ENCODE peak calls at places on chromosomes 2 and 18, in six cellular contexts. F is tibial nerve, A is cardiac muscle cell, N is body of pancreas, M is psoas muscle, G is upper lobe of left lung. X is an unnamed sample.

GRCh38 chr2:235639387-235639786 is 145.5 kb downstream of the AGAP1 start:
- DNase-seq in M (peak), N (peak), F (peak), G (no peak), A (peak), X (peak)

GRCh38 chr2:190976521-190976920 is 37.5 kb downstream of the STAT1 start:
- DNase-seq in G (no peak), A (no peak), F (no peak), M (no peak), N (no peak), X (no peak)

GRCh38 chr2:15693926-15694588 is 102.4 kb downstream of the DDX1 start:
- DNase-seq in M (no peak), F (no peak), N (no peak), G (peak), A (no peak), X (no peak)

GRCh38 chr18:27540126-27540525 is 355.0 kb upstream of the CHST9 start:
- DNase-seq in N (no peak), F (no peak), G (no peak), M (no peak), A (no peak), X (no peak)

GRCh38 chr2:54636425-54637139 is 86.9 kb upstream of the EML6 start:
- DNase-seq in F (no peak), M (no peak), N (peak), G (no peak), A (peak), X (no peak)

GRCh38 chr2:191023235-191023679 is 9.3 kb upstream of the STAT1 start:
- DNase-seq in N (no peak), A (no peak), M (no peak), F (no peak), G (no peak), X (no peak)

GRCh38 chr18:68608861-68609465 is 105.9 kb downstream of the TMX3 start:
- DNase-seq in G (no peak), A (no peak), N (no peak), M (no peak), F (no peak), X (no peak)

GRCh38 chr2:180291060-180291459 is 284.0 kb upstream of the CWC22 start:
- DNase-seq in M (no peak), N (no peak), A (peak), G (no peak), F (no peak), X (no peak)

GRCh38 chr2:98883780-98884211 is 52.2 kb downstream of the CRACDL start:
- DNase-seq in N (no peak), A (no peak), F (no peak), M (no peak), G (peak), X (no peak)

GRCh38 chr2:221096651-221097567 is 475.2 kb downstream of the EPHA4 start:
- DNase-seq in F (no peak), M (no peak), A (no peak), G (no peak), N (no peak), X (no peak)

GRCh38 chr2:128448331-128449225 is 129.9 kb upstream of the HS6ST1 start:
- DNase-seq in N (no peak), M (no peak), A (no peak), G (no peak), F (no peak), X (no peak)

GRCh38 chr2:111161971-111162370 is 41.3 kb downstream of the BCL2L11 start:
- DNase-seq in G (no peak), F (no peak), N (peak), A (no peak), M (peak), X (peak)

GRCh38 chr2:121505005-121505404 is 25.7 kb upstream of the RNU4ATAC start:
- DNase-seq in G (no peak), M (no peak), A (peak), N (no peak), F (no peak), X (no peak)

GRCh38 chr18:51153659-51154371 is 43.7 kb downstream of the MEX3C start:
- DNase-seq in N (no peak), F (no peak), M (peak), G (peak), A (no peak), X (no peak)

GRCh38 chr2:180247658-180248057 is 240.6 kb upstream of the CWC22 start:
- DNase-seq in M (no peak), G (no peak), N (no peak), A (peak), F (no peak), X (no peak)

GRCh38 chr2:154952346-154953010 is 254.0 kb downstream of the KCNJ3 start:
- DNase-seq in N (no peak), M (no peak), A (no peak), F (no peak), G (no peak), X (no peak)

GRCh38 chr18:68085251-68085650 is 568.7 kb upstream of the DSEL start:
- DNase-seq in F (no peak), M (no peak), G (no peak), N (no peak), A (no peak), X (no peak)

GRCh38 chr2:68594674-68595492 is 48.5 kb upstream of the PROKR1 start:
- DNase-seq in N (peak), A (peak), F (peak), G (no peak), M (no peak), X (peak)

GRCh38 chr2:112947374-112947773 is 30.4 kb upstream of the IL36G start:
- DNase-seq in A (no peak), M (no peak), G (no peak), F (no peak), N (no peak), X (no peak)

GRCh38 chr2:100052645-100053044 is 89.7 kb downstream of the AFF3 start:
- DNase-seq in A (no peak), G (no peak), N (peak), F (no peak), M (no peak), X (no peak)

GRCh38 chr2:204988836-204989235 is 443.6 kb downstream of the PARD3B start:
- DNase-seq in G (no peak), A (no peak), M (no peak), N (no peak), F (no peak), X (no peak)

GRCh38 chr2:57893800-57894199 is 152.8 kb upstream of the VRK2 start:
- DNase-seq in F (no peak), A (no peak), G (no peak), N (no peak), M (no peak), X (no peak)

GRCh38 chr18:62334110-62334509 is 9.0 kb downstream of the TNFRSF11A start:
- DNase-seq in M (no peak), G (no peak), N (no peak), F (no peak), A (peak), X (no peak)

GRCh38 chr2:189204322-189204941 is 24.9 kb upstream of the COL5A2 start:
- DNase-seq in N (no peak), G (no peak), F (no peak), A (peak), M (no peak), X (no peak)

GRCh38 chr2:221501210-221501882 is 70.8 kb downstream of the EPHA4 start:
- DNase-seq in G (no peak), M (no peak), F (no peak), A (peak), N (no peak), X (no peak)

GRCh38 chr2:110931648-110932047 is 189.1 kb upstream of the BCL2L11 start:
- DNase-seq in A (peak), N (no peak), G (no peak), F (no peak), M (no peak), X (no peak)

GRCh38 chr18:51350081-51350480 is 152.6 kb upstream of the MEX3C start:
- DNase-seq in N (peak), F (no peak), A (no peak), M (no peak), G (no peak), X (no peak)

GRCh38 chr2:190344275-190344827 is 962 bp downstream of the INPP1 start:
- DNase-seq in G (no peak), N (peak), A (no peak), F (peak), M (peak), X (peak)

GRCh38 chr2:217356142-217356541 is 496.3 kb upstream of the TNP1 start:
- DNase-seq in G (no peak), F (no peak), M (no peak), N (no peak), A (no peak), X (no peak)
- H3K27ac ChIP-seq in G (no peak), F (peak), M (no peak), N (no peak), A (no peak), X (no peak)

GRCh38 chr2:136255127-136255526 is 137.2 kb upstream of the CXCR4 start:
- DNase-seq in F (no peak), M (no peak), N (no peak), G (no peak), A (no peak), X (no peak)

GRCh38 chr2:136251777-136252477 is 134.0 kb upstream of the CXCR4 start:
- DNase-seq in G (no peak), F (no peak), M (no peak), A (peak), N (no peak), X (no peak)

GRCh38 chr2:136255648-136256461 is 137.9 kb upstream of the CXCR4 start:
- DNase-seq in A (no peak), G (no peak), M (no peak), F (no peak), N (no peak), X (no peak)

GRCh38 chr2:136254681-136255080 is 136.7 kb upstream of the CXCR4 start:
- DNase-seq in F (no peak), A (no peak), M (no peak), G (no peak), N (no peak), X (no peak)

DNA sequence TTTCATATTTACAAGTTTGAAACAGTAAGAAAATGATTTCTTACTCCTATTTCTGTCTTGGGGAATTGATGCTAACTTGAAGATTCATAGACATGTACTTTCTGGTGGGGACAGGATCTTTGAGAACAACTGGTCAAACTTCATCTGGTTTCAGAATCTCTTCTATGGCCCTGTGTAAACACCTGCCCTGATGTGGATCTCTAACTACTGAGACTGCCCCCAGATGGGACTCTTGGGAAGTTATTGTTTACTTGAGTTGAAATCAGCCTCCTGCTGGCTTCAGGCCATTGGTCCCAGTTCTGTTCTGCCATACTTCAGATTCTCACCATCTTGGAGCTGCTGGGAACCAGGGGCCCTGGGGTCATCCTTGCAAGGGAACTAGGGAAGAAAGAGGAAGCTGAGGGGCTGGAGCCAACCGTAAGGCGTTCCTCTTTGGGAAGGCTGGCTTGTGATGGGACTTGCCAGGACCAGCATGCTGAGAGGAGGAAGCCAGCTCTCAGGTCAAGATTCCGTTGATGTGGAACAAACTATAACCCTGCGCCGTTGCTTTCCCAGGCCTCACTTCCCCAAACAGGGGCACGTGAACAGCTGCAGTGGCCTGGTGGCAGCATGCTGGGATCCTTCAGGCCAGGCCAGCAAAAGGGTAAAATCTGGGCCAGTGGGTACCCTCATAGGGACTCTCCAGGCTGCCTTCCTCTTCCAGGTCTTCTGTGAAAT is 135.5 kb upstream of the CXCR4 start:
- DNase-seq in M (peak), N (no peak), F (peak), A (no peak), G (no peak), X (peak)
- H3K27ac ChIP-seq in M (no peak), N (no peak), F (no peak), A (no peak), G (peak), X (no peak)

GRCh38 chr2:173192071-173192470 is 116.4 kb downstream of the MAP3K20 start:
- DNase-seq in N (no peak), F (no peak), M (no peak), A (no peak), G (no peak), X (no peak)
- H3K27ac ChIP-seq in N (no peak), F (no peak), M (peak), A (no peak), G (no peak), X (peak)

GRCh38 chr2:3476386-3477033 is 42.8 kb downstream of the ADI1 start:
- DNase-seq in A (no peak), G (no peak), M (peak), F (no peak), N (no peak), X (no peak)
- H3K27ac ChIP-seq in A (peak), G (no peak), M (peak), F (peak), N (no peak), X (peak)

DNA sequence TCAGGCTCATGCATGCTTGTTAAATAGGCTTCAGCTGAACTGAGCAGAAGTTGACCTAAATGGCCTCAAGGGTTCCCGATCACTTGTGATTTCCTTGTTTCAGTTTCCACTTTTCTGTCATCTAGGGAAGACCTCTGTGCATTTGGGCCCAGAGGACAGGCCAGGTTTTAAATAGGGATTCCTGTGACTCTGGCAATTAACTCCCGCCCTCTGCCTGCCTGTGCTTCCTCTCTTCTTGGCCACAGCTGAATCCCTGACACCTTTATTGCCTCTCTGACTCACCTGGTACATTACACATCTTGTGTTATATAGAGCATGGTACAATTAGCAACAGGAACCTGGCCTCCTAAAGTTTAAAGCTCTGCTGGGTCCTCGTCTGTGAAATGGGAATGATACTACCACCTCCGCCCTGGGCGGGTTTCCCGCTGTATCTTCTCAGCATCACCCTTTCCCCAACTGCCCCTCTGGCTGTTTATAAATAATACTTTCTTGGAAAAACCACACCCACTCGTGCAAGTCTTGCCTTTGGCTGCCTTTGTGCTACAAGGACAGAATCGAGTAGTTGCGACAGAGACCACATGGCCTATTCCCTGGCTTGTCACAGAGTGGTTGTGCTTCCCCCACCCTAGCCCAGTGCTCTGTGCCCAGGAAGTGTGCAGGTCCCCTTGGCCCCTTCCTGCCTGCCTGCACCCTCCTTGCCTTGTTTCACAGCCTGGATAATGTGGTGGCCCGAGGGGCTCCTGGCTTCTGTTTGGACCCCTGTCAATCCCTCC is 8.0 kb downstream of the CABLES1 start:
- DNase-seq in A (peak), G (no peak), M (no peak), F (peak), N (peak), X (no peak)
- H3K27ac ChIP-seq in A (peak), G (peak), M (no peak), F (peak), N (peak), X (peak)

DNA sequence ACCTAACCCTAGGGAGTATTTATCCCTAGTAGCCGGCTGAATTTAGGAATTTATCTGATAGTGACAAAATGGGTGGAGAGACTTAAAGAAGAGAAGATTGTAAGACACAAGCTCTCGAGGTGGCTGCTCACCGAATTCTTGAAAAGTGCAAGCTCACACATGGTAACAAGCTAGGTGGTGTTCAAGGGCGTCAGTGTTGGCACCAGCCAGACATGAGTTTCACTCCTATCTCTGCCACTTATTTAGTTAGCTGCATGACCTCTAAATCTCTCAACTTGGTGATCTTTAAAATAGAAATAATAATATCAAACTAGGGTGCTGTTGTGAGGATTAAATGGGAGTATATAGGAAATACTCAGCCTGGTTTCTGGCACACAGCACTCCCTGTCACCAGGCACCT is 102.6 kb upstream of the APCDD1 start:
- DNase-seq in F (no peak), G (no peak), M (no peak), N (peak), A (no peak), X (no peak)
- H3K27ac ChIP-seq in F (peak), G (no peak), M (no peak), N (no peak), A (no peak), X (peak)

GRCh38 chr2:37851428-37851827 is 73.7 kb upstream of the RMDN2 start:
- DNase-seq in F (no peak), A (no peak), N (no peak), M (no peak), G (no peak), X (no peak)
- H3K27ac ChIP-seq in F (no peak), A (peak), N (no peak), M (no peak), G (peak), X (peak)

DNA sequence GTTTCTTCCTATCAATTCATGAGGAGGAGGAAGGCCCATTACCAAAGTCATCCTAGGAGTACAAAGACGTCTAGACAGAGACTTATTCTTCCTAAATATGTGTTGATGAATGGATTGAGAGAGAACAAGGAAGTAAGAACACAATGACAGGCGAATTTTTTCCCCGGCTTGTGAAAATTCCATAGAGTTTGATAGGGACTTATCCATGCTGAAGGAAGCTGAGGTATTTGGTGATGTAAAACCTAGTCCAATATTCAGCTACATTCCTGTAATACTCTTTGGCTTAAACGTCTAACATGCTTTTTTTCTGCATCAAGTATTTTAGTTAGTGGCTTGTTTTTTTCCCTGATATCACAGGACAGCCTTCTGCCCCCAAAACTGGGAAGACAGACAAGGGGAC is 121.9 kb upstream of the MYT1L start:
- DNase-seq in A (no peak), N (no peak), G (no peak), M (no peak), F (no peak), X (no peak)
- H3K27ac ChIP-seq in A (no peak), N (no peak), G (no peak), M (no peak), F (no peak), X (no peak)